ENCODE peak calls at places on chromosomes 4 and X, in six cellular contexts. X is mesendoderm; R is IMR-90; V is trophoblast cell; P is stimulated activated CD8-positive, alpha-beta memory T cell treated with anti-CD3 and anti-CD28 coated beads, Interleukin-4, amount 100 ng/mL, for 24 hours; T is NCI-H2081. O is an unnamed sample.

GRCh38 chr4:153153339-153153851 is 50.8 kb upstream of the TRIM2 start:
- DNase-seq in P (peak; percentile 45), R (peak; percentile 7), V (no peak), X (peak; percentile 90), T (peak; percentile 64), O (peak; percentile 79)

GRCh38 chr4:150181536-150181935 is 103.3 kb downstream of the DCLK2 start:
- DNase-seq in R (peak; percentile 62), T (no peak), P (no peak), V (no peak), X (peak; percentile 42), O (no peak)

GRCh38 chr4:85543832-85544231 is 68.9 kb downstream of the ARHGAP24 start:
- DNase-seq in V (no peak), X (peak; percentile 84), P (no peak), R (peak; percentile 1), T (no peak), O (no peak)

GRCh38 chr4:145736241-145736831 is 56.4 kb downstream of the C4orf51 start:
- DNase-seq in T (peak; percentile 45), X (peak; percentile 63), R (no peak), V (peak; percentile 76), P (no peak), O (peak; percentile 76)

GRCh38 chr4:79653871-79654270 is 245.8 kb upstream of the GK2 start:
- DNase-seq in P (no peak), T (no peak), V (no peak), X (no peak), R (no peak), O (no peak)

GRCh38 chrX:130075768-130076167 is 34.5 kb downstream of the ELF4 start:
- DNase-seq in V (no peak), X (no peak), T (no peak), R (no peak), P (no peak), O (no peak)

GRCh38 chr4:37441231-37442061 is 196.9 kb downstream of the NWD2 start:
- DNase-seq in V (peak; percentile 94), X (peak; percentile 92), P (no peak), T (no peak), R (no peak), O (peak; percentile 96)

GRCh38 chrX:150018931-150019331 is 80.6 kb upstream of the EOLA2 start:
- DNase-seq in X (no peak), V (peak; percentile 7), P (no peak), T (no peak), R (peak; percentile 82), O (no peak)

GRCh38 chrX:116317409-116317808 is 119.0 kb upstream of the SLC6A14 start:
- DNase-seq in V (no peak), P (no peak), T (no peak), X (peak; percentile 14), R (no peak), O (peak; percentile 94)

GRCh38 chrX:39688576-39689373 is 409.0 kb downstream of the BCOR start:
- DNase-seq in X (peak; percentile 89), T (peak; percentile 78), P (no peak), R (peak; percentile 7), V (peak; percentile 48), O (peak; percentile 89)

GRCh38 chrX:55342533-55343501 is 78.1 kb upstream of the PAGE3 start:
- DNase-seq in X (peak; percentile 27), P (no peak), R (no peak), T (peak; percentile 2), V (peak; percentile 4), O (no peak)

GRCh38 chr4:173169428-173170209 is 1.0 kb downstream of the GALNT7 start:
- DNase-seq in X (peak; percentile 86), R (peak; percentile 62), T (peak; percentile 62), V (peak; percentile 52), P (peak; percentile 33), O (peak; percentile 81)